ENCODE peak calls at places on chromosomes 1 and 21, in nine cellular contexts. F is upper lobe of right lung, S is AG04449, C is fibroblast of mammary gland, J is Calu3, M is astrocyte, L is AG04450, W is esophagus squamous epithelium, Q is body of pancreas. N is an unnamed sample.

GRCh38 chr1:7973086-7973485 is 11.6 kb downstream of the PARK7 start:
- DNase-seq in F (no peak), S (no peak), C (no peak), J (no peak), M (no peak), L (no peak), W (no peak), Q (no peak), N (no peak)

GRCh38 chr1:185696419-185697150 is 37.6 kb upstream of the HMCN1 start:
- DNase-seq in F (no peak), S (no peak), C (no peak), J (no peak), M (no peak), L (no peak), W (no peak), Q (no peak), N (no peak)

GRCh38 chr1:216807696-216808095 is 84.5 kb upstream of the ESRRG start:
- DNase-seq in F (no peak), S (no peak), C (no peak), J (no peak), M (peak), L (no peak), W (no peak), Q (no peak), N (no peak)

GRCh38 chr1:41617336-41617735 is 132.9 kb upstream of the EDN2 start:
- DNase-seq in F (no peak), S (no peak), C (no peak), J (no peak), M (no peak), L (no peak), W (no peak), Q (no peak), N (no peak)

GRCh38 chr1:98030483-98030882 is 109.6 kb upstream of the DPYD start:
- DNase-seq in F (no peak), S (no peak), C (peak), J (no peak), M (peak), L (no peak), W (no peak), Q (no peak), N (no peak)

GRCh38 chr1:209791920-209792319 is 7.6 kb upstream of the C1orf74 start:
- DNase-seq in F (no peak), S (no peak), C (no peak), J (peak), M (no peak), L (no peak), W (no peak), Q (no peak), N (no peak)

GRCh38 chr1:1788136-1788535 is 9.9 kb upstream of the NADK start:
- DNase-seq in F (no peak), S (no peak), C (no peak), J (no peak), M (no peak), L (no peak), W (no peak), Q (no peak), N (no peak)

GRCh38 chr1:235741294-235741693 is 91.7 kb upstream of the GNG4 start:
- DNase-seq in F (no peak), S (no peak), C (peak), J (no peak), M (peak), L (peak), W (no peak), Q (no peak), N (peak)

GRCh38 chr1:7710859-7711258 is 60.2 kb upstream of the VAMP3 start:
- DNase-seq in F (no peak), S (no peak), C (no peak), J (no peak), M (no peak), L (no peak), W (no peak), Q (no peak), N (no peak)

GRCh38 chr1:160522622-160523345 is at the start of gene SLAMF6:
- DNase-seq in F (no peak), S (no peak), C (no peak), J (peak), M (no peak), L (no peak), W (no peak), Q (no peak), N (no peak)

GRCh38 chr1:178308438-178308837 is 188.3 kb downstream of the CLEC20A start:
- DNase-seq in F (no peak), S (no peak), C (no peak), J (peak), M (no peak), L (no peak), W (no peak), Q (no peak), N (no peak)

GRCh38 chr1:8396912-8397406 is 79.0 kb downstream of the SLC45A1 start:
- DNase-seq in F (no peak), S (peak), C (peak), J (no peak), M (peak), L (peak), W (no peak), Q (peak), N (peak)

GRCh38 chr1:4093856-4094565 is 193.9 kb upstream of the C1orf174 start:
- DNase-seq in F (peak), S (no peak), C (no peak), J (no peak), M (no peak), L (no peak), W (no peak), Q (no peak), N (no peak)

GRCh38 chr1:212433577-212434462 is 1.1 kb downstream of the NENF start:
- DNase-seq in F (no peak), S (no peak), C (no peak), J (no peak), M (no peak), L (no peak), W (no peak), Q (no peak), N (no peak)

GRCh38 chr21:22791986-22792560 is 1793.9 kb downstream of the NCAM2 start:
- DNase-seq in F (no peak), S (no peak), C (peak), J (peak), M (peak), L (peak), W (no peak), Q (peak), N (no peak)

GRCh38 chr1:109802136-109802900 is 38.6 kb upstream of the EPS8L3 start:
- DNase-seq in F (no peak), S (no peak), C (no peak), J (no peak), M (no peak), L (no peak), W (no peak), Q (no peak), N (no peak)

GRCh38 chr1:27499142-27499541 is 9.2 kb upstream of the WASF2 start:
- DNase-seq in F (no peak), S (no peak), C (no peak), J (no peak), M (no peak), L (no peak), W (no peak), Q (no peak), N (no peak)

GRCh38 chr1:27491748-27492700 is 2.1 kb upstream of the WASF2 start:
- DNase-seq in F (no peak), S (no peak), C (no peak), J (no peak), M (peak), L (no peak), W (no peak), Q (no peak), N (no peak)

GRCh38 chr1:27496604-27497155 is 6.7 kb upstream of the WASF2 start:
- DNase-seq in F (no peak), S (no peak), C (peak), J (no peak), M (peak), L (no peak), W (no peak), Q (no peak), N (no peak)
- TF ChIP-seq CTCF in F (no peak), S (peak), C (peak), J (no peak), M (peak), L (peak), W (no peak), Q (no peak), N (peak)

DNA sequence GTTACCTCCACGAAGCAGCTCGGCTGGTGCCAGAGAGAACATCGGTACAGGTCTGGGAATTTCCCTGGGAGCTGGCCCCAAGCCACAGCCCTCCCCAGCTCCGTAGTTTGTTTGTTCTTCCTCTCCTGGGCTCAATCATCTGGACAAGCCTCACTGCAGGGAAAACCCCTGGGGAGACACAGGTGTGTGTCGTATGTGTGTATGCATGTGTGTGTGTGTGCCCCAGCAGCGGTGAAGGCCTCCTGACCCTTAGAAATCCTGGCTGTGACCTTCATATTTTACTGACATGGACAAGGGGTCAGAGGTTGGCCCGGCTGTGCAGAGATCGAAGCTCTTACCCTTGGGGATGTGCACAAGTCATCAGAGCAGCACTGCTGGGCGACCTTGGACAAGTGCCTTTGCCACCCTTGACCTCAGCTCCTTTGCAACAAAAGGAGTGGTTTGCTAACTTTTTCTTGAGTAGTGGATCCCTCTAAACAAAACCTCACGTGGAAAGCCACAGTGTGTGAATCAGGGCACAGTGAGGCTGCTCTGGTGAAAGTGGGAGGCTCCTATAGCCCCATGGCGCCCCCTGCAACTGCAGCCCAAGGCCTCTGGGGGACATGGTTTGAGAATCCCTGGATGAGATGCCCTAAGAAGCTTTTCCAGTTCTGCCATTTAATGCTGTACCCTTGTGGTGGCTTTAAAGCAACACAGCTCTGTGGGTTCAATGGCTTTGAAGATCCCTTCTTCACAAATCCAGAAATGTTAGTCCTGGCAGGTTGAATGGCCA is 12.3 kb upstream of the IL22RA1 start:
- DNase-seq in F (no peak), S (no peak), C (no peak), J (peak), M (no peak), L (no peak), W (no peak), Q (peak), N (no peak)
- TF ChIP-seq CTCF in F (peak), S (peak), C (no peak), J (no peak), M (no peak), L (peak), W (no peak), Q (no peak), N (peak)

DNA sequence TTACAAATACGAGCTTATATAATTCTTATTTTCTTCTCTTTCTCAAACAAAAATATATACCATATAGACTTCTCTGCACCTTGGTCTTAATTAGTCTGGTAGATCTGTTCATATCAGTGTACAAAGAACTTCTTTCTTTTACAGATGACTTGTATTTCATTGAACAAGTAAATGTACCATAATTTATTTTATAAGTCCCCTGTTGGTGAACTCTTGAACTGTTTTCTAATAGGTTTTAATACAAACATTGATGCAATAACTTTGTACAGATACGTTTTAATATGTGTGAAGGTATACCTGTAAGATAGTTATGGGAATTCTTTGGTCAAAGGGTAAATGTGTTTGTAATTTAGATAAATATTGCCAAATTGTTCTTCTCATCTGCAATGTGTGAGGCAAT is 28.4 kb downstream of the GPR88 start:
- DNase-seq in F (no peak), S (no peak), C (no peak), J (no peak), M (no peak), L (no peak), W (no peak), Q (no peak), N (no peak)
- TF ChIP-seq CTCF in F (no peak), S (no peak), C (no peak), J (no peak), M (no peak), L (no peak), W (no peak), Q (no peak), N (no peak)

GRCh38 chr1:99465176-99465900 is 180.6 kb upstream of the PALMD start:
- DNase-seq in F (no peak), S (peak), C (peak), J (no peak), M (peak), L (no peak), W (no peak), Q (no peak), N (peak)
- TF ChIP-seq CTCF in F (no peak), S (no peak), C (peak), J (no peak), M (no peak), L (peak), W (no peak), Q (no peak), N (peak)

DNA sequence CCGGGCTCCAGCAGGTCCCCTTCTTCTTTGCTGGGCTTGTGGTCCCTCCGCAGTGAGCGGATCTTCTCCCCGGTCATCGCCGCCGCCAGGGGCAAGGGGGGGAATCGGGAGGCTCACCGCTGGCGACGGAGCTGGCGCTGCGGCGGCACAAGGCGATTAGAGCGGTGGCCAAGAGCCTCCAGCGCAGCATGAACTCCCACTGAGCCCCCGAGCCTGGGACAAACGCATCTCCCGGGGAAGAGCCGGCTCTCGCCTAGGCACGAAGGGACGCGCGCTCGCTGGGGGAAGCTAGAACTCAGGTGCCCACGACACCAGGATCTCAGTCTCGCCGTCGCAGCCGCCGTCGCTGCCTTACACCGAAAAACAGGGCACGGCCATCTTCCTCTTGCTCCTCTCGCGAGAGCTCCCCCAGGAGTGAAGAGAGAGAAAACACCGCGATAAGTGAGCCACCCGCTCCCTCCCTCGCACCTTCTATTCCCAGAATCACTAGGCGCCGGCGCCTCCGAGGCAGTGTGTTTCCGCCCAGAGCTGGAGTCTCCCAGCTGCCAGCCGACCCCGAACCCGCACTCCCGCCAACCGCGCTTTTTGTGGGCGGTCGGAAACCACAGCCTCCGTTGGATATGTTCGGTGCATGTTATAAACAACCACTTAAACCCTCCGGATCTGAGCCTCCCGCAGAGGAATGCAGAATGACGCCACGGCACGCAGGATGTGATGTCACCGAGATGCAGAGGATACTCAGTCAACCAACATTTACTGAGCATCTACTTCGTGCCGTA is at the start of gene ANKRD13C:
- DNase-seq in F (peak), S (peak), C (peak), J (peak), M (peak), L (peak), W (peak), Q (peak), N (peak)
- TF ChIP-seq CTCF in F (no peak), S (peak), C (no peak), J (no peak), M (no peak), L (peak), W (no peak), Q (no peak), N (peak)

DNA sequence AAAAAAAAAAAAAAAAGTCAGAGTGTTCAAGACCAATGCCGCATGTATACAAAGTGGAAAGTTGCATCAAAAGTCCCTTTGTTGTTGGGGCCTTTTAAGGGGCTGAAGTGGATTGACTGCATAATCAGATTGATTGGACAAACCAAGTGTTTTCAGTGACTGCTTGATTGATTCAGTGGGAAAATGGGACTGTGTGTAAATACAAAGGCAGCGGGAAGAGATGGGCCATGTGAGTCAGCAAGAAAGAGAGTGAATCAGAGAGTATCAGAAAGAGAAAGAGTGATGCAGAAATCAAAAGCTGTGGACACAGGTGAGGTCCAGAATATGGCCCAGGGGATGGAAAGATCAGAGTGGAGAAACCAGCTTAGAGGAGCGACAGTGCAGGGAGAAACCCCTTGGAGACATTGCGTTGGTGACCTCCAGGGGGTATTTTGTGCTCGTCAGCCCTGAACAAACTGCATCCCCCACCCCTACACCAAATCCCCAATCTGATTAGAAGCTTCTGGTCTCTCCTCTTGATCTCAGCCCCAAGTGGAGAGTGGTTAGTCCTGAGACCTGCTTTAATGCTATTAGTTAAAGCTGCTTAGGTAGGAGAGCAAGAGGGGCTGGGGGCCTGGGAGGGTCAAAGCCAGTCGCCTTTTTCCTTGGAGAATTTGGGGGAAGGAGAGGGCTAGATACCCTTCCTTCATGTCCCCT is 5.1 kb upstream of the ETV3L start:
- DNase-seq in F (peak), S (no peak), C (peak), J (no peak), M (peak), L (no peak), W (no peak), Q (no peak), N (no peak)
- TF ChIP-seq CTCF in F (no peak), S (no peak), C (no peak), J (no peak), M (no peak), L (no peak), W (no peak), Q (no peak), N (no peak)

GRCh38 chr1:45569962-45570581 is 13.8 kb upstream of the NASP start:
- DNase-seq in F (no peak), S (peak), C (peak), J (peak), M (peak), L (peak), W (no peak), Q (peak), N (peak)

GRCh38 chr1:45574105-45574626 is 9.7 kb upstream of the NASP start:
- DNase-seq in F (no peak), S (no peak), C (no peak), J (no peak), M (no peak), L (no peak), W (no peak), Q (no peak), N (no peak)

GRCh38 chr1:45569571-45569961 is 14.3 kb upstream of the NASP start:
- DNase-seq in F (no peak), S (no peak), C (no peak), J (no peak), M (no peak), L (no peak), W (no peak), Q (no peak), N (no peak)

GRCh38 chr1:45568421-45568820 is 15.4 kb upstream of the NASP start:
- DNase-seq in F (no peak), S (no peak), C (no peak), J (no peak), M (no peak), L (no peak), W (no peak), Q (no peak), N (no peak)

DNA sequence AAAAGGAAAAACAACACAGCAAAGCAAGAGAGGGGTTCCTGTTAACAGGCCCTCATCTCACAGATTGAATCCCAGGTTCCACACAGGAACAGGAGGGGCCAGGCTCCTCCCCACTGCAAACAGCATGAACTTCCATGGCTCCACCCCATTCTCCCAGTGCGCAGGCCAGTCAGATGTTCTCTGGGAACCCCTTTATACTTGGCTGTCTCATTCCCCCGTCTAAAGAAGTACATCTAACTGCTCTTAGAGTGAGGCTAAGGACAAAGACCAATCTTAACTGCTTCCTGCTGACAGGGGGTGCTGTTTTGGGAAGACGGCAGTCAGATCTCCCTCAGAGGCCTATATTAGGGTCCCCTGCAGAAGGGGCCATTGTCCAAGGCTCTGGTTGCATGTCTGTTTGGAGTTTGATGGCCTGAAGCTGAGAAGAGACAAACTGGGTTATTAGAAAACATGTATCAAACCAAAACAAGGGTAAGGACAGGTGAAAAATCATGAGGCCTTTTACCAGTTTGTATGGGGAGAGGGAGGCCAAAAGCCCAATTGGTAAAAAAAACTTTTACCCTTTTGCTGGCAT is 10.5 kb upstream of the NASP start:
- DNase-seq in F (peak), S (no peak), C (no peak), J (no peak), M (no peak), L (no peak), W (no peak), Q (no peak), N (no peak)
- TF ChIP-seq CTCF in F (no peak), S (peak), C (no peak), J (no peak), M (no peak), L (peak), W (no peak), Q (no peak), N (no peak)

N was measured in AG09309.